ENCODE peak calls at places on chromosomes 6 and 20, in nine cellular contexts. One of them, this sample, is unnamed.

GRCh38 chr6:82875573-82876185 is 190.0 kb downstream of the UBE3D start:
- DNase-seq in A549: peak; percentile 21
- DNase-seq in CD8-positive, alpha-beta T cell: no peak
- DNase-seq in astrocyte of the spinal cord: peak; percentile 85
- DNase-seq in right cardiac atrium: no peak
- DNase-seq in AG04450: peak; percentile 32
- DNase-seq in SK-N-SH: no peak
- DNase-seq in kidney epithelial cell: peak; percentile 83
- DNase-seq in CD4-positive, alpha-beta memory T cell: no peak
- DNase-seq in this sample: no peak

GRCh38 chr6:161683400-161683799 is 409.5 kb upstream of the AGPAT4 start:
- DNase-seq in CD4-positive, alpha-beta memory T cell: no peak
- DNase-seq in SK-N-SH: no peak
- DNase-seq in CD8-positive, alpha-beta T cell: no peak
- DNase-seq in AG04450: no peak
- DNase-seq in right cardiac atrium: no peak
- DNase-seq in astrocyte of the spinal cord: no peak
- DNase-seq in kidney epithelial cell: no peak
- DNase-seq in A549: no peak
- DNase-seq in this sample: no peak

GRCh38 chr20:15895560-15896084 is 677.6 kb downstream of the KIF16B start:
- DNase-seq in kidney epithelial cell: no peak
- DNase-seq in SK-N-SH: no peak
- DNase-seq in astrocyte of the spinal cord: no peak
- DNase-seq in AG04450: no peak
- DNase-seq in A549: no peak
- DNase-seq in right cardiac atrium: no peak
- DNase-seq in CD8-positive, alpha-beta T cell: no peak
- DNase-seq in CD4-positive, alpha-beta memory T cell: peak; percentile 46
- DNase-seq in this sample: no peak

GRCh38 chr20:10603971-10604864 is 69.6 kb downstream of the JAG1 start:
- DNase-seq in CD8-positive, alpha-beta T cell: no peak
- DNase-seq in AG04450: peak; percentile 70
- DNase-seq in CD4-positive, alpha-beta memory T cell: no peak
- DNase-seq in astrocyte of the spinal cord: peak; percentile 92
- DNase-seq in A549: peak; percentile 85
- DNase-seq in right cardiac atrium: peak; percentile 72
- DNase-seq in SK-N-SH: no peak
- DNase-seq in kidney epithelial cell: peak; percentile 80
- DNase-seq in this sample: peak; percentile 50

GRCh38 chr6:44722736-44723135 is 335.2 kb downstream of the CDC5L start:
- DNase-seq in SK-N-SH: no peak
- DNase-seq in CD8-positive, alpha-beta T cell: no peak
- DNase-seq in kidney epithelial cell: no peak
- DNase-seq in right cardiac atrium: no peak
- DNase-seq in AG04450: no peak
- DNase-seq in A549: no peak
- DNase-seq in astrocyte of the spinal cord: no peak
- DNase-seq in CD4-positive, alpha-beta memory T cell: no peak
- DNase-seq in this sample: no peak

GRCh38 chr6:130303436-130303835 is 62.4 kb upstream of the TMEM200A start:
- DNase-seq in SK-N-SH: no peak
- DNase-seq in A549: no peak
- DNase-seq in AG04450: peak; percentile 42
- DNase-seq in CD4-positive, alpha-beta memory T cell: no peak
- DNase-seq in astrocyte of the spinal cord: peak; percentile 25
- DNase-seq in CD8-positive, alpha-beta T cell: no peak
- DNase-seq in right cardiac atrium: no peak
- DNase-seq in kidney epithelial cell: no peak
- DNase-seq in this sample: no peak

GRCh38 chr6:39886871-39887270 is 47.4 kb downstream of the MOCS1 start:
- DNase-seq in CD4-positive, alpha-beta memory T cell: no peak
- DNase-seq in CD8-positive, alpha-beta T cell: no peak
- DNase-seq in A549: no peak
- DNase-seq in SK-N-SH: no peak
- DNase-seq in AG04450: no peak
- DNase-seq in right cardiac atrium: no peak
- DNase-seq in astrocyte of the spinal cord: no peak
- DNase-seq in kidney epithelial cell: no peak
- DNase-seq in this sample: no peak

GRCh38 chr6:43984442-43985321 is 142.6 kb downstream of the MRPL14 start:
- DNase-seq in AG04450: no peak
- DNase-seq in astrocyte of the spinal cord: no peak
- DNase-seq in CD8-positive, alpha-beta T cell: no peak
- DNase-seq in CD4-positive, alpha-beta memory T cell: no peak
- DNase-seq in right cardiac atrium: no peak
- DNase-seq in kidney epithelial cell: no peak
- DNase-seq in A549: no peak
- DNase-seq in SK-N-SH: no peak
- DNase-seq in this sample: peak; percentile 15

GRCh38 chr6:32984639-32985389 is 16.4 kb downstream of the BRD2 start:
- DNase-seq in A549: peak; percentile 52
- DNase-seq in right cardiac atrium: peak; percentile 97
- DNase-seq in kidney epithelial cell: peak; percentile 55
- DNase-seq in SK-N-SH: peak; percentile 79
- DNase-seq in AG04450: peak; percentile 63
- DNase-seq in CD8-positive, alpha-beta T cell: peak; percentile 93
- DNase-seq in astrocyte of the spinal cord: peak; percentile 82
- DNase-seq in CD4-positive, alpha-beta memory T cell: peak; percentile 88
- DNase-seq in this sample: peak; percentile 87

GRCh38 chr20:63021356-63022321 is 14.9 kb upstream of the BHLHE23 start:
- DNase-seq in AG04450: no peak
- DNase-seq in kidney epithelial cell: no peak
- DNase-seq in CD4-positive, alpha-beta memory T cell: no peak
- DNase-seq in astrocyte of the spinal cord: no peak
- DNase-seq in SK-N-SH: no peak
- DNase-seq in A549: no peak
- DNase-seq in CD8-positive, alpha-beta T cell: no peak
- DNase-seq in right cardiac atrium: no peak
- DNase-seq in this sample: no peak

GRCh38 chr6:7390218-7390878 is 740 bp downstream of the RIOK1 start:
- DNase-seq in A549: no peak
- DNase-seq in CD4-positive, alpha-beta memory T cell: peak; percentile 83
- DNase-seq in right cardiac atrium: no peak
- DNase-seq in CD8-positive, alpha-beta T cell: no peak
- DNase-seq in SK-N-SH: no peak
- DNase-seq in astrocyte of the spinal cord: no peak
- DNase-seq in AG04450: peak; percentile 50
- DNase-seq in kidney epithelial cell: no peak
- DNase-seq in this sample: no peak

GRCh38 chr20:59764037-59764436 is 159.7 kb downstream of the PHACTR3 start:
- DNase-seq in CD4-positive, alpha-beta memory T cell: no peak
- DNase-seq in right cardiac atrium: no peak
- DNase-seq in AG04450: no peak
- DNase-seq in SK-N-SH: no peak
- DNase-seq in CD8-positive, alpha-beta T cell: no peak
- DNase-seq in kidney epithelial cell: no peak
- DNase-seq in A549: no peak
- DNase-seq in astrocyte of the spinal cord: no peak
- DNase-seq in this sample: no peak

GRCh38 chr20:46650575-46651090 is 626 bp downstream of the SLC13A3 start:
- DNase-seq in kidney epithelial cell: no peak
- DNase-seq in A549: no peak
- DNase-seq in astrocyte of the spinal cord: no peak
- DNase-seq in SK-N-SH: no peak
- DNase-seq in right cardiac atrium: no peak
- DNase-seq in AG04450: no peak
- DNase-seq in CD4-positive, alpha-beta memory T cell: no peak
- DNase-seq in CD8-positive, alpha-beta T cell: no peak
- DNase-seq in this sample: no peak
- H3K4me3 ChIP-seq in kidney epithelial cell: no peak overlapping the region
- H3K4me3 ChIP-seq in A549: no peak overlapping the region
- H3K4me3 ChIP-seq in astrocyte of the spinal cord: no peak overlapping the region
- H3K4me3 ChIP-seq in SK-N-SH: no peak overlapping the region
- H3K4me3 ChIP-seq in right cardiac atrium: no peak overlapping the region
- H3K4me3 ChIP-seq in AG04450: no peak overlapping the region
- H3K4me3 ChIP-seq in CD4-positive, alpha-beta memory T cell: no peak overlapping the region
- H3K4me3 ChIP-seq in CD8-positive, alpha-beta T cell: no peak overlapping the region
- H3K4me3 ChIP-seq in this sample: no peak overlapping the region

GRCh38 chr6:100464162-100464851 is 414 bp downstream of the SIM1 start:
- DNase-seq in CD8-positive, alpha-beta T cell: no peak
- DNase-seq in AG04450: no peak
- DNase-seq in kidney epithelial cell: no peak
- DNase-seq in astrocyte of the spinal cord: no peak
- DNase-seq in SK-N-SH: no peak
- DNase-seq in CD4-positive, alpha-beta memory T cell: no peak
- DNase-seq in A549: no peak
- DNase-seq in right cardiac atrium: peak; percentile 42
- DNase-seq in this sample: no peak

GRCh38 chr6:100465701-100466409 is 1.1 kb upstream of the SIM1 start:
- DNase-seq in AG04450: no peak
- DNase-seq in CD4-positive, alpha-beta memory T cell: no peak
- DNase-seq in CD8-positive, alpha-beta T cell: no peak
- DNase-seq in SK-N-SH: no peak
- DNase-seq in astrocyte of the spinal cord: peak; percentile 38
- DNase-seq in kidney epithelial cell: no peak
- DNase-seq in A549: no peak
- DNase-seq in right cardiac atrium: no peak
- DNase-seq in this sample: no peak

GRCh38 chr6:100466410-100467143 is 1.9 kb upstream of the SIM1 start:
- DNase-seq in AG04450: no peak
- DNase-seq in CD4-positive, alpha-beta memory T cell: no peak
- DNase-seq in CD8-positive, alpha-beta T cell: no peak
- DNase-seq in astrocyte of the spinal cord: no peak
- DNase-seq in right cardiac atrium: peak; percentile 16
- DNase-seq in A549: no peak
- DNase-seq in kidney epithelial cell: no peak
- DNase-seq in SK-N-SH: no peak
- DNase-seq in this sample: no peak

GRCh38 chr6:100463685-100464161 is 998 bp downstream of the SIM1 start:
- DNase-seq in CD8-positive, alpha-beta T cell: no peak
- DNase-seq in SK-N-SH: no peak
- DNase-seq in AG04450: no peak
- DNase-seq in right cardiac atrium: no peak
- DNase-seq in kidney epithelial cell: no peak
- DNase-seq in astrocyte of the spinal cord: no peak
- DNase-seq in A549: no peak
- DNase-seq in CD4-positive, alpha-beta memory T cell: no peak
- DNase-seq in this sample: no peak

GRCh38 chr6:100464910-100465700 is at the start of gene SIM1:
- DNase-seq in CD4-positive, alpha-beta memory T cell: no peak
- DNase-seq in AG04450: no peak
- DNase-seq in CD8-positive, alpha-beta T cell: no peak
- DNase-seq in SK-N-SH: peak; percentile 92
- DNase-seq in astrocyte of the spinal cord: peak; percentile 77
- DNase-seq in A549: no peak
- DNase-seq in right cardiac atrium: peak; percentile 81
- DNase-seq in kidney epithelial cell: peak; percentile 56
- DNase-seq in this sample: no peak
- H3K4me3 ChIP-seq in CD4-positive, alpha-beta memory T cell: no peak within 1 kb of the TSS
- H3K4me3 ChIP-seq in AG04450: peak within 1 kb of the TSS; percentile 45
- H3K4me3 ChIP-seq in CD8-positive, alpha-beta T cell: no peak within 1 kb of the TSS
- H3K4me3 ChIP-seq in SK-N-SH: peak within 1 kb of the TSS; percentile 35
- H3K4me3 ChIP-seq in astrocyte of the spinal cord: peak within 1 kb of the TSS; percentile 20
- H3K4me3 ChIP-seq in A549: no peak within 1 kb of the TSS
- H3K4me3 ChIP-seq in right cardiac atrium: peak within 1 kb of the TSS; percentile 33
- H3K4me3 ChIP-seq in kidney epithelial cell: peak within 1 kb of the TSS; percentile 73
- H3K4me3 ChIP-seq in this sample: no peak within 1 kb of the TSS

DNA sequence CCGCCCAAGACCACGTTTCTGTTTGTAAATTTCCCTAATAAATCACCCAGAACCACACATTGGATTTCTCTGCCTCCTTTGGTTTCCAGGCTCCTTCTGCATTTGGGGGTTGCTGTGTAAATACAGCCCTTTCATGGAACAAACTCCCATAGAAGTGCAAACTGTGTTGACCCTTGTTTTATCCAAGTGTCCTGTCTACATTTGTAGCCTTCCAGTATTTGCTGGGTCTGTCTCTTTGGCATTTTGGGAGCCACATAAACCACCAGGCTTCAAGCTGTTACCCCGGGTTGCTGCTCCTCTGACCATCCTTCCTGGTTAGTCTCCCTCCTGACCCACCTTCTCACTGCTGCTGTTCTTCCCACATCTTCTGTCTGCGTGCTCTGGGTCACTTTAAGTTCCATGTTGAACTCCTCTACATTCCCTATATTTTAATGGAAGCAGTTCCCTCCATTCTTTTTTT is 7.6 kb upstream of the MTHFD1L start:
- DNase-seq in SK-N-SH: no peak
- DNase-seq in kidney epithelial cell: no peak
- DNase-seq in CD4-positive, alpha-beta memory T cell: no peak
- DNase-seq in CD8-positive, alpha-beta T cell: no peak
- DNase-seq in astrocyte of the spinal cord: no peak
- DNase-seq in A549: peak; percentile 24
- DNase-seq in right cardiac atrium: no peak
- DNase-seq in AG04450: no peak
- DNase-seq in this sample: no peak
- H3K4me3 ChIP-seq in SK-N-SH: no peak overlapping the region
- H3K4me3 ChIP-seq in kidney epithelial cell: no peak overlapping the region
- H3K4me3 ChIP-seq in CD4-positive, alpha-beta memory T cell: no peak overlapping the region
- H3K4me3 ChIP-seq in CD8-positive, alpha-beta T cell: no peak overlapping the region
- H3K4me3 ChIP-seq in astrocyte of the spinal cord: no peak overlapping the region
- H3K4me3 ChIP-seq in A549: no peak overlapping the region
- H3K4me3 ChIP-seq in right cardiac atrium: no peak overlapping the region
- H3K4me3 ChIP-seq in AG04450: peak overlapping the region; percentile 15
- H3K4me3 ChIP-seq in this sample: no peak overlapping the region

DNA sequence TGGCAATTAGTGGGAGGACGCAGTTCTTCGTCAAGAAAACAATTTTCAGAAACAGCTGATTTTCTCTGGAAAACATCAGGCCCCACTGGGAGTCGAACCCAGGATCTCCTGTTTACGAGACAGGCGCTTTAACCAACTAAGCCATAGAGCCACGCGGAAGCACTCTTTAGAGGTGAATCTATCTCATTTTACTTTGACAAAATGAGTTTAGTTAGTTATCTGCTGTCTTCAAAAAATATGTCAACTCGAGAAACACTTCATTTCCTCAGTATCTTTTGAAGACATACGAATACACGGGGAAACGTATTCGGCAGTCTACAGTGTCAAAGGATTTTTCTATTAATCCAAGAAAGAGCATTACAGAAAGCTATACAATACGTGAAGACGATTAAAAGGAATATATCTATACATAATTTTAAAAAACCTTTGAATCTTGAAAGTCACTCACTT is 26.7 kb downstream of the GPX6 start:
- DNase-seq in CD4-positive, alpha-beta memory T cell: no peak
- DNase-seq in right cardiac atrium: no peak
- DNase-seq in A549: no peak
- DNase-seq in AG04450: peak; percentile 36
- DNase-seq in astrocyte of the spinal cord: peak; percentile 75
- DNase-seq in kidney epithelial cell: no peak
- DNase-seq in CD8-positive, alpha-beta T cell: peak; percentile 15
- DNase-seq in SK-N-SH: peak; percentile 24
- DNase-seq in this sample: peak; percentile 58
- H3K4me3 ChIP-seq in CD4-positive, alpha-beta memory T cell: no peak overlapping the region
- H3K4me3 ChIP-seq in right cardiac atrium: no peak overlapping the region
- H3K4me3 ChIP-seq in A549: peak overlapping the region; percentile 62
- H3K4me3 ChIP-seq in AG04450: peak overlapping the region; percentile 63
- H3K4me3 ChIP-seq in astrocyte of the spinal cord: peak overlapping the region; percentile 68
- H3K4me3 ChIP-seq in kidney epithelial cell: peak overlapping the region; percentile 9
- H3K4me3 ChIP-seq in CD8-positive, alpha-beta T cell: peak overlapping the region; percentile 18
- H3K4me3 ChIP-seq in SK-N-SH: peak overlapping the region; percentile 70
- H3K4me3 ChIP-seq in this sample: peak overlapping the region; percentile 56

This sample was measured in uterus.